ENCODE peak calls at places on chromosomes 2 and 18, in nine cellular contexts. One of them, this sample, is unnamed.

GRCh38 chr2:239223330-239224248 is 177.2 kb downstream of the HDAC4 start:
- DNase-seq in neural crest cell: no peak
- DNase-seq in activated T-helper 9 cell treated with anti-CD3 and anti-CD28 coated beads, Interleukin-2, amount 50 U/mL, for 16 hours: no peak
- DNase-seq in stimulated activated naive CD8-positive, alpha-beta T cell treated with anti-CD3 and anti-CD28 coated beads, Interleukin-15, Interleukin-2, amounts not matched to agents 100 U/mL and 50 U/mL, for 24 hours: no peak
- DNase-seq in fibroblast of the conjunctiva: peak
- DNase-seq in naive thymus-derived CD4-positive, alpha-beta T cell: no peak
- DNase-seq in stimulated activated CD4-positive, alpha-beta T cell treated with anti-CD3 and anti-CD28 coated beads, Interleukin-4, amount 100 ng/mL, for 24 hours: no peak
- DNase-seq in Ammon's horn: peak
- DNase-seq in right atrium auricular region: peak
- DNase-seq in this sample: no peak

GRCh38 chr18:48539406-48540328 is 836 bp downstream of the CTIF start:
- DNase-seq in activated T-helper 9 cell treated with anti-CD3 and anti-CD28 coated beads, Interleukin-2, amount 50 U/mL, for 16 hours: no peak
- DNase-seq in Ammon's horn: peak
- DNase-seq in neural crest cell: peak
- DNase-seq in stimulated activated naive CD8-positive, alpha-beta T cell treated with anti-CD3 and anti-CD28 coated beads, Interleukin-15, Interleukin-2, amounts not matched to agents 100 U/mL and 50 U/mL, for 24 hours: peak
- DNase-seq in stimulated activated CD4-positive, alpha-beta T cell treated with anti-CD3 and anti-CD28 coated beads, Interleukin-4, amount 100 ng/mL, for 24 hours: peak
- DNase-seq in right atrium auricular region: peak
- DNase-seq in fibroblast of the conjunctiva: no peak
- DNase-seq in naive thymus-derived CD4-positive, alpha-beta T cell: peak
- DNase-seq in this sample: peak

GRCh38 chr2:10132596-10132995 is 10.1 kb downstream of the RRM2 start:
- DNase-seq in activated T-helper 9 cell treated with anti-CD3 and anti-CD28 coated beads, Interleukin-2, amount 50 U/mL, for 16 hours: no peak
- DNase-seq in right atrium auricular region: no peak
- DNase-seq in fibroblast of the conjunctiva: no peak
- DNase-seq in naive thymus-derived CD4-positive, alpha-beta T cell: no peak
- DNase-seq in stimulated activated naive CD8-positive, alpha-beta T cell treated with anti-CD3 and anti-CD28 coated beads, Interleukin-15, Interleukin-2, amounts not matched to agents 100 U/mL and 50 U/mL, for 24 hours: no peak
- DNase-seq in neural crest cell: no peak
- DNase-seq in Ammon's horn: no peak
- DNase-seq in stimulated activated CD4-positive, alpha-beta T cell treated with anti-CD3 and anti-CD28 coated beads, Interleukin-4, amount 100 ng/mL, for 24 hours: no peak
- DNase-seq in this sample: no peak

GRCh38 chr2:127092951-127093516 is 13.9 kb downstream of the BIN1 start:
- DNase-seq in fibroblast of the conjunctiva: no peak
- DNase-seq in stimulated activated CD4-positive, alpha-beta T cell treated with anti-CD3 and anti-CD28 coated beads, Interleukin-4, amount 100 ng/mL, for 24 hours: no peak
- DNase-seq in activated T-helper 9 cell treated with anti-CD3 and anti-CD28 coated beads, Interleukin-2, amount 50 U/mL, for 16 hours: no peak
- DNase-seq in stimulated activated naive CD8-positive, alpha-beta T cell treated with anti-CD3 and anti-CD28 coated beads, Interleukin-15, Interleukin-2, amounts not matched to agents 100 U/mL and 50 U/mL, for 24 hours: no peak
- DNase-seq in naive thymus-derived CD4-positive, alpha-beta T cell: no peak
- DNase-seq in Ammon's horn: no peak
- DNase-seq in right atrium auricular region: no peak
- DNase-seq in neural crest cell: no peak
- DNase-seq in this sample: no peak

GRCh38 chr18:58592223-58593214 is 36.4 kb downstream of the ALPK2 start:
- DNase-seq in stimulated activated naive CD8-positive, alpha-beta T cell treated with anti-CD3 and anti-CD28 coated beads, Interleukin-15, Interleukin-2, amounts not matched to agents 100 U/mL and 50 U/mL, for 24 hours: no peak
- DNase-seq in neural crest cell: no peak
- DNase-seq in naive thymus-derived CD4-positive, alpha-beta T cell: no peak
- DNase-seq in Ammon's horn: no peak
- DNase-seq in activated T-helper 9 cell treated with anti-CD3 and anti-CD28 coated beads, Interleukin-2, amount 50 U/mL, for 16 hours: no peak
- DNase-seq in stimulated activated CD4-positive, alpha-beta T cell treated with anti-CD3 and anti-CD28 coated beads, Interleukin-4, amount 100 ng/mL, for 24 hours: no peak
- DNase-seq in fibroblast of the conjunctiva: no peak
- DNase-seq in right atrium auricular region: no peak
- DNase-seq in this sample: no peak

GRCh38 chr2:239127513-239127912 is 273.3 kb downstream of the HDAC4 start:
- DNase-seq in right atrium auricular region: no peak
- DNase-seq in neural crest cell: no peak
- DNase-seq in stimulated activated naive CD8-positive, alpha-beta T cell treated with anti-CD3 and anti-CD28 coated beads, Interleukin-15, Interleukin-2, amounts not matched to agents 100 U/mL and 50 U/mL, for 24 hours: no peak
- DNase-seq in Ammon's horn: no peak
- DNase-seq in activated T-helper 9 cell treated with anti-CD3 and anti-CD28 coated beads, Interleukin-2, amount 50 U/mL, for 16 hours: no peak
- DNase-seq in naive thymus-derived CD4-positive, alpha-beta T cell: no peak
- DNase-seq in fibroblast of the conjunctiva: no peak
- DNase-seq in stimulated activated CD4-positive, alpha-beta T cell treated with anti-CD3 and anti-CD28 coated beads, Interleukin-4, amount 100 ng/mL, for 24 hours: no peak
- DNase-seq in this sample: no peak

GRCh38 chr2:222809582-222809981 is 51.3 kb upstream of the ACSL3 start:
- DNase-seq in fibroblast of the conjunctiva: no peak
- DNase-seq in stimulated activated CD4-positive, alpha-beta T cell treated with anti-CD3 and anti-CD28 coated beads, Interleukin-4, amount 100 ng/mL, for 24 hours: no peak
- DNase-seq in activated T-helper 9 cell treated with anti-CD3 and anti-CD28 coated beads, Interleukin-2, amount 50 U/mL, for 16 hours: no peak
- DNase-seq in right atrium auricular region: no peak
- DNase-seq in Ammon's horn: no peak
- DNase-seq in neural crest cell: no peak
- DNase-seq in naive thymus-derived CD4-positive, alpha-beta T cell: no peak
- DNase-seq in stimulated activated naive CD8-positive, alpha-beta T cell treated with anti-CD3 and anti-CD28 coated beads, Interleukin-15, Interleukin-2, amounts not matched to agents 100 U/mL and 50 U/mL, for 24 hours: no peak
- DNase-seq in this sample: no peak

GRCh38 chr2:136125226-136125625 is 7.3 kb upstream of the CXCR4 start:
- DNase-seq in Ammon's horn: no peak
- DNase-seq in stimulated activated naive CD8-positive, alpha-beta T cell treated with anti-CD3 and anti-CD28 coated beads, Interleukin-15, Interleukin-2, amounts not matched to agents 100 U/mL and 50 U/mL, for 24 hours: no peak
- DNase-seq in fibroblast of the conjunctiva: no peak
- DNase-seq in right atrium auricular region: no peak
- DNase-seq in stimulated activated CD4-positive, alpha-beta T cell treated with anti-CD3 and anti-CD28 coated beads, Interleukin-4, amount 100 ng/mL, for 24 hours: no peak
- DNase-seq in neural crest cell: no peak
- DNase-seq in naive thymus-derived CD4-positive, alpha-beta T cell: no peak
- DNase-seq in activated T-helper 9 cell treated with anti-CD3 and anti-CD28 coated beads, Interleukin-2, amount 50 U/mL, for 16 hours: no peak
- DNase-seq in this sample: no peak

GRCh38 chr2:72984172-72984671 is 66.9 kb downstream of the EMX1 start:
- DNase-seq in fibroblast of the conjunctiva: no peak
- DNase-seq in Ammon's horn: no peak
- DNase-seq in neural crest cell: no peak
- DNase-seq in naive thymus-derived CD4-positive, alpha-beta T cell: no peak
- DNase-seq in stimulated activated naive CD8-positive, alpha-beta T cell treated with anti-CD3 and anti-CD28 coated beads, Interleukin-15, Interleukin-2, amounts not matched to agents 100 U/mL and 50 U/mL, for 24 hours: no peak
- DNase-seq in stimulated activated CD4-positive, alpha-beta T cell treated with anti-CD3 and anti-CD28 coated beads, Interleukin-4, amount 100 ng/mL, for 24 hours: no peak
- DNase-seq in right atrium auricular region: peak
- DNase-seq in activated T-helper 9 cell treated with anti-CD3 and anti-CD28 coated beads, Interleukin-2, amount 50 U/mL, for 16 hours: no peak
- DNase-seq in this sample: no peak

GRCh38 chr2:214066847-214067246 is 344.0 kb upstream of the VWC2L start:
- DNase-seq in neural crest cell: no peak
- DNase-seq in fibroblast of the conjunctiva: no peak
- DNase-seq in activated T-helper 9 cell treated with anti-CD3 and anti-CD28 coated beads, Interleukin-2, amount 50 U/mL, for 16 hours: no peak
- DNase-seq in right atrium auricular region: no peak
- DNase-seq in stimulated activated CD4-positive, alpha-beta T cell treated with anti-CD3 and anti-CD28 coated beads, Interleukin-4, amount 100 ng/mL, for 24 hours: no peak
- DNase-seq in naive thymus-derived CD4-positive, alpha-beta T cell: no peak
- DNase-seq in Ammon's horn: no peak
- DNase-seq in stimulated activated naive CD8-positive, alpha-beta T cell treated with anti-CD3 and anti-CD28 coated beads, Interleukin-15, Interleukin-2, amounts not matched to agents 100 U/mL and 50 U/mL, for 24 hours: no peak
- DNase-seq in this sample: no peak

GRCh38 chr2:53452400-53452799 is 315.2 kb upstream of the CHAC2 start:
- DNase-seq in stimulated activated naive CD8-positive, alpha-beta T cell treated with anti-CD3 and anti-CD28 coated beads, Interleukin-15, Interleukin-2, amounts not matched to agents 100 U/mL and 50 U/mL, for 24 hours: no peak
- DNase-seq in fibroblast of the conjunctiva: no peak
- DNase-seq in neural crest cell: no peak
- DNase-seq in naive thymus-derived CD4-positive, alpha-beta T cell: no peak
- DNase-seq in Ammon's horn: no peak
- DNase-seq in activated T-helper 9 cell treated with anti-CD3 and anti-CD28 coated beads, Interleukin-2, amount 50 U/mL, for 16 hours: no peak
- DNase-seq in right atrium auricular region: no peak
- DNase-seq in stimulated activated CD4-positive, alpha-beta T cell treated with anti-CD3 and anti-CD28 coated beads, Interleukin-4, amount 100 ng/mL, for 24 hours: no peak
- DNase-seq in this sample: no peak

GRCh38 chr2:43199492-43200481 is 26.6 kb downstream of the ZFP36L2 start:
- DNase-seq in activated T-helper 9 cell treated with anti-CD3 and anti-CD28 coated beads, Interleukin-2, amount 50 U/mL, for 16 hours: no peak
- DNase-seq in fibroblast of the conjunctiva: no peak
- DNase-seq in right atrium auricular region: no peak
- DNase-seq in Ammon's horn: no peak
- DNase-seq in naive thymus-derived CD4-positive, alpha-beta T cell: no peak
- DNase-seq in stimulated activated CD4-positive, alpha-beta T cell treated with anti-CD3 and anti-CD28 coated beads, Interleukin-4, amount 100 ng/mL, for 24 hours: no peak
- DNase-seq in neural crest cell: no peak
- DNase-seq in stimulated activated naive CD8-positive, alpha-beta T cell treated with anti-CD3 and anti-CD28 coated beads, Interleukin-15, Interleukin-2, amounts not matched to agents 100 U/mL and 50 U/mL, for 24 hours: no peak
- DNase-seq in this sample: peak

GRCh38 chr18:3472681-3473544 is 22.9 kb downstream of the TGIF1 start:
- DNase-seq in Ammon's horn: no peak
- DNase-seq in neural crest cell: no peak
- DNase-seq in right atrium auricular region: no peak
- DNase-seq in activated T-helper 9 cell treated with anti-CD3 and anti-CD28 coated beads, Interleukin-2, amount 50 U/mL, for 16 hours: no peak
- DNase-seq in naive thymus-derived CD4-positive, alpha-beta T cell: no peak
- DNase-seq in stimulated activated naive CD8-positive, alpha-beta T cell treated with anti-CD3 and anti-CD28 coated beads, Interleukin-15, Interleukin-2, amounts not matched to agents 100 U/mL and 50 U/mL, for 24 hours: no peak
- DNase-seq in stimulated activated CD4-positive, alpha-beta T cell treated with anti-CD3 and anti-CD28 coated beads, Interleukin-4, amount 100 ng/mL, for 24 hours: no peak
- DNase-seq in fibroblast of the conjunctiva: no peak
- DNase-seq in this sample: no peak

GRCh38 chr18:61277808-61278207 is 55.4 kb upstream of the CDH20 start:
- DNase-seq in neural crest cell: no peak
- DNase-seq in Ammon's horn: no peak
- DNase-seq in activated T-helper 9 cell treated with anti-CD3 and anti-CD28 coated beads, Interleukin-2, amount 50 U/mL, for 16 hours: no peak
- DNase-seq in stimulated activated naive CD8-positive, alpha-beta T cell treated with anti-CD3 and anti-CD28 coated beads, Interleukin-15, Interleukin-2, amounts not matched to agents 100 U/mL and 50 U/mL, for 24 hours: no peak
- DNase-seq in fibroblast of the conjunctiva: no peak
- DNase-seq in stimulated activated CD4-positive, alpha-beta T cell treated with anti-CD3 and anti-CD28 coated beads, Interleukin-4, amount 100 ng/mL, for 24 hours: no peak
- DNase-seq in right atrium auricular region: no peak
- DNase-seq in naive thymus-derived CD4-positive, alpha-beta T cell: no peak
- DNase-seq in this sample: no peak

GRCh38 chr2:106596844-106597243 is 109.7 kb downstream of the CD8B2 start:
- DNase-seq in Ammon's horn: no peak
- DNase-seq in neural crest cell: no peak
- DNase-seq in naive thymus-derived CD4-positive, alpha-beta T cell: no peak
- DNase-seq in stimulated activated CD4-positive, alpha-beta T cell treated with anti-CD3 and anti-CD28 coated beads, Interleukin-4, amount 100 ng/mL, for 24 hours: no peak
- DNase-seq in stimulated activated naive CD8-positive, alpha-beta T cell treated with anti-CD3 and anti-CD28 coated beads, Interleukin-15, Interleukin-2, amounts not matched to agents 100 U/mL and 50 U/mL, for 24 hours: no peak
- DNase-seq in activated T-helper 9 cell treated with anti-CD3 and anti-CD28 coated beads, Interleukin-2, amount 50 U/mL, for 16 hours: no peak
- DNase-seq in right atrium auricular region: no peak
- DNase-seq in fibroblast of the conjunctiva: no peak
- DNase-seq in this sample: no peak

GRCh38 chr2:23487735-23488492 is 102.9 kb downstream of the KLHL29 start:
- DNase-seq in stimulated activated naive CD8-positive, alpha-beta T cell treated with anti-CD3 and anti-CD28 coated beads, Interleukin-15, Interleukin-2, amounts not matched to agents 100 U/mL and 50 U/mL, for 24 hours: peak
- DNase-seq in fibroblast of the conjunctiva: no peak
- DNase-seq in stimulated activated CD4-positive, alpha-beta T cell treated with anti-CD3 and anti-CD28 coated beads, Interleukin-4, amount 100 ng/mL, for 24 hours: no peak
- DNase-seq in naive thymus-derived CD4-positive, alpha-beta T cell: no peak
- DNase-seq in activated T-helper 9 cell treated with anti-CD3 and anti-CD28 coated beads, Interleukin-2, amount 50 U/mL, for 16 hours: no peak
- DNase-seq in right atrium auricular region: no peak
- DNase-seq in neural crest cell: no peak
- DNase-seq in Ammon's horn: no peak
- DNase-seq in this sample: no peak

GRCh38 chr2:170022692-170023091 is 155.3 kb upstream of the MYO3B start:
- DNase-seq in stimulated activated naive CD8-positive, alpha-beta T cell treated with anti-CD3 and anti-CD28 coated beads, Interleukin-15, Interleukin-2, amounts not matched to agents 100 U/mL and 50 U/mL, for 24 hours: no peak
- DNase-seq in right atrium auricular region: no peak
- DNase-seq in naive thymus-derived CD4-positive, alpha-beta T cell: no peak
- DNase-seq in activated T-helper 9 cell treated with anti-CD3 and anti-CD28 coated beads, Interleukin-2, amount 50 U/mL, for 16 hours: no peak
- DNase-seq in fibroblast of the conjunctiva: peak
- DNase-seq in Ammon's horn: peak
- DNase-seq in neural crest cell: no peak
- DNase-seq in stimulated activated CD4-positive, alpha-beta T cell treated with anti-CD3 and anti-CD28 coated beads, Interleukin-4, amount 100 ng/mL, for 24 hours: no peak
- DNase-seq in this sample: no peak

GRCh38 chr2:239201531-239201876 is 199.3 kb downstream of the HDAC4 start:
- DNase-seq in right atrium auricular region: no peak
- DNase-seq in fibroblast of the conjunctiva: no peak
- DNase-seq in Ammon's horn: no peak
- DNase-seq in neural crest cell: no peak
- DNase-seq in stimulated activated CD4-positive, alpha-beta T cell treated with anti-CD3 and anti-CD28 coated beads, Interleukin-4, amount 100 ng/mL, for 24 hours: no peak
- DNase-seq in naive thymus-derived CD4-positive, alpha-beta T cell: no peak
- DNase-seq in stimulated activated naive CD8-positive, alpha-beta T cell treated with anti-CD3 and anti-CD28 coated beads, Interleukin-15, Interleukin-2, amounts not matched to agents 100 U/mL and 50 U/mL, for 24 hours: no peak
- DNase-seq in activated T-helper 9 cell treated with anti-CD3 and anti-CD28 coated beads, Interleukin-2, amount 50 U/mL, for 16 hours: no peak
- DNase-seq in this sample: no peak

GRCh38 chr2:204195498-204195897 is 258.9 kb downstream of the ICOS start:
- DNase-seq in stimulated activated naive CD8-positive, alpha-beta T cell treated with anti-CD3 and anti-CD28 coated beads, Interleukin-15, Interleukin-2, amounts not matched to agents 100 U/mL and 50 U/mL, for 24 hours: no peak
- DNase-seq in fibroblast of the conjunctiva: no peak
- DNase-seq in right atrium auricular region: no peak
- DNase-seq in activated T-helper 9 cell treated with anti-CD3 and anti-CD28 coated beads, Interleukin-2, amount 50 U/mL, for 16 hours: no peak
- DNase-seq in stimulated activated CD4-positive, alpha-beta T cell treated with anti-CD3 and anti-CD28 coated beads, Interleukin-4, amount 100 ng/mL, for 24 hours: no peak
- DNase-seq in naive thymus-derived CD4-positive, alpha-beta T cell: no peak
- DNase-seq in neural crest cell: no peak
- DNase-seq in Ammon's horn: no peak
- DNase-seq in this sample: no peak

GRCh38 chr2:67277450-67277849 is 119.7 kb upstream of the ETAA1 start:
- DNase-seq in Ammon's horn: no peak
- DNase-seq in stimulated activated CD4-positive, alpha-beta T cell treated with anti-CD3 and anti-CD28 coated beads, Interleukin-4, amount 100 ng/mL, for 24 hours: no peak
- DNase-seq in fibroblast of the conjunctiva: no peak
- DNase-seq in right atrium auricular region: no peak
- DNase-seq in activated T-helper 9 cell treated with anti-CD3 and anti-CD28 coated beads, Interleukin-2, amount 50 U/mL, for 16 hours: no peak
- DNase-seq in neural crest cell: no peak
- DNase-seq in naive thymus-derived CD4-positive, alpha-beta T cell: no peak
- DNase-seq in stimulated activated naive CD8-positive, alpha-beta T cell treated with anti-CD3 and anti-CD28 coated beads, Interleukin-15, Interleukin-2, amounts not matched to agents 100 U/mL and 50 U/mL, for 24 hours: no peak
- DNase-seq in this sample: no peak

GRCh38 chr2:132733119-132733518 is 63.1 kb upstream of the LYPD1 start:
- DNase-seq in neural crest cell: no peak
- DNase-seq in right atrium auricular region: no peak
- DNase-seq in Ammon's horn: no peak
- DNase-seq in naive thymus-derived CD4-positive, alpha-beta T cell: no peak
- DNase-seq in activated T-helper 9 cell treated with anti-CD3 and anti-CD28 coated beads, Interleukin-2, amount 50 U/mL, for 16 hours: no peak
- DNase-seq in stimulated activated naive CD8-positive, alpha-beta T cell treated with anti-CD3 and anti-CD28 coated beads, Interleukin-15, Interleukin-2, amounts not matched to agents 100 U/mL and 50 U/mL, for 24 hours: no peak
- DNase-seq in fibroblast of the conjunctiva: no peak
- DNase-seq in stimulated activated CD4-positive, alpha-beta T cell treated with anti-CD3 and anti-CD28 coated beads, Interleukin-4, amount 100 ng/mL, for 24 hours: no peak
- DNase-seq in this sample: no peak

GRCh38 chr18:52861558-52861957 is 521.6 kb downstream of the DCC start:
- DNase-seq in right atrium auricular region: no peak
- DNase-seq in Ammon's horn: no peak
- DNase-seq in stimulated activated naive CD8-positive, alpha-beta T cell treated with anti-CD3 and anti-CD28 coated beads, Interleukin-15, Interleukin-2, amounts not matched to agents 100 U/mL and 50 U/mL, for 24 hours: no peak
- DNase-seq in neural crest cell: no peak
- DNase-seq in activated T-helper 9 cell treated with anti-CD3 and anti-CD28 coated beads, Interleukin-2, amount 50 U/mL, for 16 hours: no peak
- DNase-seq in naive thymus-derived CD4-positive, alpha-beta T cell: no peak
- DNase-seq in stimulated activated CD4-positive, alpha-beta T cell treated with anti-CD3 and anti-CD28 coated beads, Interleukin-4, amount 100 ng/mL, for 24 hours: no peak
- DNase-seq in fibroblast of the conjunctiva: no peak
- DNase-seq in this sample: no peak

GRCh38 chr2:217804338-217804737 is 198.5 kb downstream of the TNS1 start:
- DNase-seq in activated T-helper 9 cell treated with anti-CD3 and anti-CD28 coated beads, Interleukin-2, amount 50 U/mL, for 16 hours: no peak
- DNase-seq in stimulated activated naive CD8-positive, alpha-beta T cell treated with anti-CD3 and anti-CD28 coated beads, Interleukin-15, Interleukin-2, amounts not matched to agents 100 U/mL and 50 U/mL, for 24 hours: no peak
- DNase-seq in fibroblast of the conjunctiva: no peak
- DNase-seq in stimulated activated CD4-positive, alpha-beta T cell treated with anti-CD3 and anti-CD28 coated beads, Interleukin-4, amount 100 ng/mL, for 24 hours: no peak
- DNase-seq in naive thymus-derived CD4-positive, alpha-beta T cell: no peak
- DNase-seq in neural crest cell: no peak
- DNase-seq in right atrium auricular region: no peak
- DNase-seq in Ammon's horn: no peak
- DNase-seq in this sample: no peak

GRCh38 chr2:57987835-57988573 is 58.6 kb upstream of the VRK2 start:
- DNase-seq in stimulated activated CD4-positive, alpha-beta T cell treated with anti-CD3 and anti-CD28 coated beads, Interleukin-4, amount 100 ng/mL, for 24 hours: no peak
- DNase-seq in fibroblast of the conjunctiva: no peak
- DNase-seq in right atrium auricular region: no peak
- DNase-seq in Ammon's horn: no peak
- DNase-seq in activated T-helper 9 cell treated with anti-CD3 and anti-CD28 coated beads, Interleukin-2, amount 50 U/mL, for 16 hours: no peak
- DNase-seq in neural crest cell: no peak
- DNase-seq in stimulated activated naive CD8-positive, alpha-beta T cell treated with anti-CD3 and anti-CD28 coated beads, Interleukin-15, Interleukin-2, amounts not matched to agents 100 U/mL and 50 U/mL, for 24 hours: no peak
- DNase-seq in naive thymus-derived CD4-positive, alpha-beta T cell: no peak
- DNase-seq in this sample: no peak

GRCh38 chr2:85791704-85792565 is 38.1 kb downstream of the ATOH8 start:
- DNase-seq in activated T-helper 9 cell treated with anti-CD3 and anti-CD28 coated beads, Interleukin-2, amount 50 U/mL, for 16 hours: no peak
- DNase-seq in right atrium auricular region: no peak
- DNase-seq in fibroblast of the conjunctiva: no peak
- DNase-seq in Ammon's horn: no peak
- DNase-seq in naive thymus-derived CD4-positive, alpha-beta T cell: no peak
- DNase-seq in stimulated activated CD4-positive, alpha-beta T cell treated with anti-CD3 and anti-CD28 coated beads, Interleukin-4, amount 100 ng/mL, for 24 hours: no peak
- DNase-seq in neural crest cell: no peak
- DNase-seq in stimulated activated naive CD8-positive, alpha-beta T cell treated with anti-CD3 and anti-CD28 coated beads, Interleukin-15, Interleukin-2, amounts not matched to agents 100 U/mL and 50 U/mL, for 24 hours: no peak
- DNase-seq in this sample: no peak

This sample was measured in ureter.